ENCODE peak calls at places on chromosomes 6 and 20, in eight cellular contexts. V is fibroblast of lung; Z is hepatocyte; F is breast epithelium; E is adrenal gland; N is heart right ventricle; D is neural progenitor cell; I is CD8-positive, alpha-beta T cell. W is an unnamed sample.

GRCh38 chr20:62980970-62981369 is 25.8 kb downstream of the BHLHE23 start:
- DNase-seq in V (no peak), F (no peak), N (no peak), D (peak; percentile 69), I (peak; percentile 17), E (no peak), Z (no peak), W (no peak)

GRCh38 chr6:16168858-16169257 is 40.0 kb downstream of the MYLIP start:
- DNase-seq in D (peak; percentile 59), E (no peak), I (no peak), F (no peak), V (peak; percentile 57), Z (peak; percentile 40), N (no peak), W (no peak)

GRCh38 chr6:142568857-142569597 is 267.2 kb downstream of the ADGRG6 start:
- DNase-seq in I (no peak), D (no peak), Z (no peak), F (no peak), E (no peak), N (no peak), V (no peak), W (no peak)

GRCh38 chr6:79947191-79948173 is at the start of gene ELOVL4:
- DNase-seq in E (no peak), F (no peak), N (peak; percentile 65), V (peak; percentile 70), I (peak; percentile 17), D (peak; percentile 92), Z (peak; percentile 82), W (peak; percentile 85)

GRCh38 chr20:18995455-18995854 is 181.9 kb downstream of the SCP2D1 start:
- DNase-seq in E (no peak), I (no peak), V (no peak), N (no peak), F (no peak), D (no peak), Z (no peak), W (no peak)

GRCh38 chr6:157491571-157492232 is 110.7 kb downstream of the ZDHHC14 start:
- DNase-seq in D (peak; percentile 8), F (no peak), V (no peak), I (no peak), Z (no peak), N (no peak), E (no peak), W (no peak)

GRCh38 chr20:53657732-53658131 is 64.1 kb upstream of the ZNF217 start:
- DNase-seq in F (no peak), N (no peak), E (no peak), I (no peak), Z (no peak), D (peak; percentile 46), V (no peak), W (no peak)

GRCh38 chr6:158854214-158855101 is 35.3 kb upstream of the EZR start:
- DNase-seq in E (no peak), N (no peak), Z (peak; percentile 48), D (no peak), F (no peak), V (peak; percentile 41), I (no peak), W (no peak)

GRCh38 chr6:26554669-26555504 is 16.7 kb downstream of the HMGN4 start:
- DNase-seq in I (no peak), N (no peak), D (peak; percentile 69), V (peak; percentile 67), Z (peak; percentile 62), F (no peak), E (no peak), W (no peak)

GRCh38 chr6:27205375-27206278 is 41.9 kb upstream of the PRSS16 start:
- DNase-seq in Z (peak; percentile 43), E (no peak), N (no peak), D (peak; percentile 44), F (no peak), V (peak; percentile 22), I (peak; percentile 5), W (no peak)

GRCh38 chr6:63660737-63661136 is 25.1 kb downstream of the PHF3 start:
- DNase-seq in V (no peak), F (no peak), N (no peak), D (no peak), E (no peak), Z (no peak), I (no peak), W (no peak)

GRCh38 chr6:170132011-170132521 is 158.8 kb downstream of the DLL1 start:
- DNase-seq in N (no peak), E (peak; percentile 9), I (no peak), Z (no peak), F (peak; percentile 34), D (no peak), V (no peak), W (no peak)

GRCh38 chr20:44070139-44070900 is 116.7 kb downstream of the JPH2 start:
- DNase-seq in F (no peak), N (no peak), V (no peak), I (peak; percentile 31), E (no peak), Z (no peak), D (no peak), W (no peak)

GRCh38 chr20:34004790-34005457 is 11.2 kb downstream of the RALY start:
- DNase-seq in Z (no peak), D (no peak), V (no peak), I (no peak), N (no peak), F (no peak), E (no peak), W (no peak)

GRCh38 chr6:2857580-2858337 is 16.1 kb upstream of the SERPINB1 start:
- DNase-seq in V (peak; percentile 70), Z (peak; percentile 58), F (no peak), I (peak; percentile 52), D (no peak), N (peak; percentile 58), E (peak; percentile 93), W (no peak)

GRCh38 chr6:40585661-40586269 is 1.4 kb downstream of the LRFN2 start:
- DNase-seq in F (no peak), Z (no peak), E (no peak), N (no peak), I (no peak), D (peak; percentile 76), V (no peak), W (no peak)

GRCh38 chr6:150076196-150076893 is 7.4 kb upstream of the ULBP3 start:
- DNase-seq in E (no peak), I (no peak), Z (no peak), V (no peak), N (no peak), F (no peak), D (peak; percentile 53), W (no peak)

GRCh38 chr20:35791823-35792222 is 20.0 kb downstream of the PHF20 start:
- DNase-seq in N (no peak), D (no peak), V (peak; percentile 67), F (no peak), Z (no peak), I (no peak), E (peak; percentile 37), W (no peak)

GRCh38 chr6:79989641-79990040 is 14.8 kb upstream of the TTK start:
- DNase-seq in I (no peak), Z (no peak), V (no peak), F (no peak), E (no peak), D (no peak), N (no peak), W (no peak)

GRCh38 chr6:165624871-165625639 is 38.0 kb downstream of the PDE10A start:
- DNase-seq in E (no peak), D (no peak), F (no peak), N (no peak), V (no peak), I (no peak), Z (no peak), W (no peak)
- H3K4me1 ChIP-seq in E (no peaks in the 10 kb centered on the region), D (no peaks in the 10 kb centered on the region), F (no peaks in the 10 kb centered on the region), N (no peaks in the 10 kb centered on the region), V (no peaks in the 10 kb centered on the region), I (no peaks in the 10 kb centered on the region), Z (no peaks in the 10 kb centered on the region), W (no peaks in the 10 kb centered on the region)

DNA sequence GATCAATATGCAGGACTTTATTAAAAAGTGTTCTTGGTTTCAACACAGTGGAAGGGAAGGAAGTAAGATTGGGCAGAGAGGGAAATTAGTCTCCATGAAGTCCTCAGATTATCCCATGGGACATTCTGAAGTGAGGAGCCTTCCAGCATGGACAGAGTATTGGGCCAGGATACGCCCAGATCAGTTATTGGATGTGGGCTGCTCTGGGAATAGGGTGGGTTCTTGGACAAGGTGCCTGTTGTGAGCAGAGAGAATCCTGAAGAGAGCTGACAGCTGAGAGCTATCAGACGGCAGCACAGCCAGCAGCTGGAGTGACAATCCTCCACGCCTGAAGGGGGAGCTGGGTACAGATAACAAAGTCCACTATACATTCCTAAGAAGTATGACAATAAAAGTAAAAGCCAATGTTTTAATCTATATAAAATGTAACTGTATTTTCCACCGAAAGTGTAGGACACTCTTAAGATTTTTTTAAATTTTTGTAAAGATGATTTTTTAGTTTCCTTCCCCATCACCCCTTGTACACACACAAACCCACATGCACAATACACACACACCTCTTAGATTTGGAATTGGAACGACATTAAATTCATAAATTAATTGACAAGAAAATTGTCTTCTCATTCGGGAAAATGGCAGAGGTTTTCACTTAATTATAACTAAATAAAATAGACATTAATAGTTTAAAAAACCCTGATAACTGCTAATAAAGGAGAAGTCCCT is 107.8 kb downstream of the FBXO5 start:
- DNase-seq in E (no peak), F (no peak), D (no peak), I (no peak), V (no peak), Z (no peak), N (no peak), W (no peak)
- TF ChIP-seq CTCF in E (no peak), F (no peak), D (no peak), I (no peak), V (no peak), Z (no peak), N (no peak), W (no peak)

GRCh38 chr6:34182751-34183531 is 37.1 kb upstream of the GRM4 start:
- DNase-seq in Z (no peak), I (peak; percentile 56), E (peak; percentile 37), D (no peak), N (no peak), F (no peak), V (no peak), W (peak; percentile 21)
- H3K4me3 ChIP-seq in Z (no peak overlapping the region), I (no peak overlapping the region), E (no peak overlapping the region), D (no peak overlapping the region), N (no peak overlapping the region), F (no peak overlapping the region), V (no peak overlapping the region), W (no peak overlapping the region)

GRCh38 chr6:72425003-72425681 is 196.7 kb upstream of the KCNQ5 start:
- DNase-seq in N (no peak), E (no peak), V (peak; percentile 88), I (no peak), Z (no peak), F (no peak), D (no peak), W (no peak)

GRCh38 chr6:72422126-72422680 is 199.7 kb upstream of the KCNQ5 start:
- DNase-seq in I (no peak), V (no peak), F (no peak), E (no peak), N (no peak), D (no peak), Z (no peak), W (no peak)

GRCh38 chr6:72420409-72420808 is 201.5 kb upstream of the KCNQ5 start:
- DNase-seq in V (no peak), Z (no peak), I (no peak), D (no peak), F (no peak), E (no peak), N (no peak), W (no peak)

GRCh38 chr6:72421387-72421786 is 200.5 kb upstream of the KCNQ5 start:
- DNase-seq in Z (no peak), E (no peak), V (no peak), N (no peak), I (no peak), F (no peak), D (no peak), W (no peak)

GRCh38 chr6:72424476-72424875 is 197.4 kb upstream of the KCNQ5 start:
- DNase-seq in Z (no peak), E (no peak), V (no peak), F (no peak), D (no peak), N (no peak), I (no peak), W (no peak)
- H3K4me1 ChIP-seq in Z (no peaks in the 10 kb centered on the region), E (no peaks in the 10 kb centered on the region), V (peaks cover 7% of the 10 kb centered on the region), F (no peaks in the 10 kb centered on the region), D (no peaks in the 10 kb centered on the region), N (no peaks in the 10 kb centered on the region), I (no peaks in the 10 kb centered on the region), W (no peaks in the 10 kb centered on the region)